ENCODE peak calls at places on chromosomes 16 and 17, in seven cellular contexts. N is Daoy; C is Ammon's horn; V is CD4-positive, CD25-positive, alpha-beta regulatory T cell; B is CD4-positive, alpha-beta T cell; F is fibroblast of pulmonary artery; L is mesothelial cell of epicardium. O is an unnamed sample.

GRCh38 chr16:9567674-9568073 is 476.2 kb downstream of the HAPSTR1 start:
- DNase-seq in B (no peak), C (no peak), N (peak; percentile 20), F (no peak), L (no peak), V (no peak), O (no peak)

GRCh38 chr17:4708436-4708835 is 2.0 kb upstream of the ARRB2 start:
- DNase-seq in N (no peak), L (no peak), C (no peak), F (no peak), B (no peak), V (peak; percentile 56), O (no peak)

GRCh38 chr17:71530227-71530626 is 590.6 kb upstream of the SOX9 start:
- DNase-seq in F (no peak), N (no peak), C (no peak), V (no peak), L (no peak), B (no peak), O (no peak)

GRCh38 chr16:79213214-79213613 is 387.3 kb downstream of the MAF start:
- DNase-seq in F (no peak), N (no peak), L (no peak), C (peak; percentile 17), V (no peak), B (no peak), O (peak; percentile 25)

GRCh38 chr17:35171834-35172233 is 22.4 kb downstream of the SLC35G3 start:
- DNase-seq in B (no peak), L (no peak), V (peak; percentile 10), C (no peak), N (peak; percentile 22), F (no peak), O (no peak)

GRCh38 chr16:67342616-67343015 is 16.0 kb downstream of the LRRC36 start:
- DNase-seq in N (no peak), L (no peak), B (no peak), F (no peak), V (no peak), C (no peak), O (no peak)

GRCh38 chr17:66791337-66791736 is 43.6 kb upstream of the CACNG5 start:
- DNase-seq in L (no peak), V (no peak), C (peak; percentile 72), B (no peak), N (no peak), F (no peak), O (no peak)

GRCh38 chr16:83701494-83701893 is 106.3 kb upstream of the HSBP1 start:
- DNase-seq in N (peak; percentile 57), L (peak; percentile 82), C (no peak), B (no peak), F (peak; percentile 63), V (no peak), O (peak; percentile 39)

GRCh38 chr17:33939959-33940358 is 315.1 kb upstream of the CCL2 start:
- DNase-seq in L (no peak), N (no peak), F (no peak), C (no peak), V (no peak), B (no peak), O (no peak)

GRCh38 chr16:79717324-79717848 is 116.8 kb upstream of the MAF start:
- DNase-seq in F (no peak), C (no peak), N (no peak), B (no peak), L (no peak), V (no peak), O (no peak)

GRCh38 chr16:56505174-56505573 is 14.7 kb downstream of the BBS2 start:
- DNase-seq in B (no peak), V (no peak), F (no peak), C (peak; percentile 40), L (no peak), N (no peak), O (no peak)

GRCh38 chr17:58330997-58331814 is 2.6 kb upstream of the TSPOAP1 start:
- DNase-seq in F (no peak), N (peak; percentile 52), C (no peak), V (peak; percentile 64), B (peak; percentile 56), L (no peak), O (no peak)

GRCh38 chr17:63240106-63240505 is 206.0 kb downstream of the CYB561 start:
- DNase-seq in N (no peak), V (no peak), L (no peak), B (no peak), F (no peak), C (peak; percentile 12), O (no peak)

GRCh38 chr16:81429045-81429521 is 15.5 kb upstream of the CMIP start:
- DNase-seq in C (peak; percentile 30), V (no peak), F (peak; percentile 62), N (peak; percentile 46), B (no peak), L (no peak), O (no peak)

GRCh38 chr16:29804020-29804419 is 2.3 kb upstream of the MAZ start:
- DNase-seq in N (no peak), C (no peak), F (no peak), B (no peak), L (no peak), V (no peak), O (no peak)

GRCh38 chr17:40912506-40913220 is 24.8 kb downstream of the KRT23 start:
- DNase-seq in L (no peak), V (no peak), B (no peak), C (no peak), F (no peak), N (peak; percentile 15), O (no peak)

GRCh38 chr17:59362811-59363205 is 31.4 kb downstream of the YPEL2 start:
- DNase-seq in B (no peak), V (no peak), N (no peak), F (peak; percentile 47), C (no peak), L (no peak), O (no peak)

GRCh38 chr17:81230043-81230820 is 7.5 kb upstream of the CEP131 start:
- DNase-seq in V (no peak), L (no peak), N (peak; percentile 48), B (no peak), C (no peak), F (no peak), O (no peak)

O was measured in H4.